ENCODE peak calls at places on chromosome 2, in four cellular contexts. M is HepG2, F is prostate gland, X is foreskin keratinocyte. P is an unnamed sample.

GRCh38 chr2:54665436-54665856 is 58.0 kb upstream of the EML6 start:
- DNase-seq in M (peak), F (no peak), X (no peak), P (no peak)

GRCh38 chr2:229610359-229610758 is 104.0 kb downstream of the DNER start:
- DNase-seq in M (no peak), F (no peak), X (no peak), P (no peak)

GRCh38 chr2:98901291-98901690 is 34.7 kb downstream of the CRACDL start:
- DNase-seq in M (no peak), F (no peak), X (no peak), P (no peak)

GRCh38 chr2:59034791-59035190 is 793.7 kb upstream of the FANCL start:
- DNase-seq in M (no peak), F (no peak), X (no peak), P (no peak)

GRCh38 chr2:184599054-184599874 is 935 bp downstream of the ZNF804A start:
- DNase-seq in M (no peak), F (no peak), X (no peak), P (no peak)

GRCh38 chr2:234914371-234915154 is 37.3 kb upstream of the SH3BP4 start:
- DNase-seq in M (peak), F (no peak), X (no peak), P (no peak)

GRCh38 chr2:10501521-10501961 is 53.4 kb upstream of the ODC1 start:
- DNase-seq in M (no peak), F (no peak), X (no peak), P (no peak)

GRCh38 chr2:64952896-64953482 is 36.2 kb upstream of the SLC1A4 start:
- DNase-seq in M (no peak), F (no peak), X (peak), P (peak)

GRCh38 chr2:111950241-111950640 is 51.8 kb downstream of the MERTK start:
- DNase-seq in M (no peak), F (no peak), X (no peak), P (no peak)

GRCh38 chr2:233823731-233824121 is 30.6 kb downstream of the HJURP start:
- DNase-seq in M (no peak), F (no peak), X (no peak), P (no peak)

GRCh38 chr2:88601302-88601701 is 26.0 kb downstream of the EIF2AK3 start:
- DNase-seq in M (no peak), F (no peak), X (no peak), P (no peak)

GRCh38 chr2:135245055-135245454 is 193.0 kb downstream of the RAB3GAP1 start:
- DNase-seq in M (peak), F (no peak), X (peak), P (peak)

GRCh38 chr2:158546412-158547144 is 89.8 kb downstream of the PKP4 start:
- DNase-seq in M (no peak), F (no peak), X (no peak), P (no peak)

GRCh38 chr2:158539176-158539895 is 82.6 kb downstream of the PKP4 start:
- DNase-seq in M (peak), F (peak), X (peak), P (peak)

GRCh38 chr2:158542577-158542976 is 85.8 kb downstream of the PKP4 start:
- DNase-seq in M (no peak), F (no peak), X (no peak), P (no peak)

GRCh38 chr2:158543957-158544356 is 87.2 kb downstream of the PKP4 start:
- DNase-seq in M (no peak), F (no peak), X (no peak), P (no peak)

GRCh38 chr2:158544998-158545397 is 88.2 kb downstream of the PKP4 start:
- DNase-seq in M (no peak), F (no peak), X (no peak), P (no peak)
- H3K27ac ChIP-seq in M (no peak), F (no peak), X (no peak), P (no peak)

DNA sequence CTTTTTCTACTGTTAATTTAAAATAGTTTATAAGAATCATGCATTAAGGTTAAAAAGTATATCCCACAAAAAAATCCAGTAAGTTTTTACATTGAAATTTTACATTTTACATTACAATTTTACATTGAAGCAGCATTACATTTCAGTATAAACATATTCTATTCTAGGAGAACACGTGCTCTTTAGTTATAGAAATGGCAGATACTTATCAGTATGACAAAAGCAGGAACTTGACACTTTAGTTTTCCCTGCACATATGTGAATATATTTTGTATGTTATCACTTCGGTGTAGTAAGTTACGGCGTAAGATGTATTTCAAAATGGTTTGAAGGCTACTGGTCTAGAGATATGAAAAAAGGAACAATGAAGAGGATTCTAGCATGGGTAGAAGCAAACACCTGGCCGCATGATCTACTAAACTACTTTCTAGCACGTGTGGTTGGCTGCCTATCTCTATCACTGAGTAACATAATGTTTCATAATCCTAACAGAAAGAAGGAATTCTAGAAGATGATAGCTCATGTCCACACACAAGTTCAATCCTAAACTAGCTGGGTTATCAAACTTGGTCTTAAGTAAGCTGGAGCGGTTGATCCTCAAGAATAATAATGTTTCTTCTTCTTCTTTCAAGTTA is 5.4 kb downstream of the IMMT start:
- DNase-seq in M (no peak), F (no peak), X (no peak), P (no peak)
- H3K27ac ChIP-seq in M (no peak), F (no peak), X (no peak), P (no peak)

DNA sequence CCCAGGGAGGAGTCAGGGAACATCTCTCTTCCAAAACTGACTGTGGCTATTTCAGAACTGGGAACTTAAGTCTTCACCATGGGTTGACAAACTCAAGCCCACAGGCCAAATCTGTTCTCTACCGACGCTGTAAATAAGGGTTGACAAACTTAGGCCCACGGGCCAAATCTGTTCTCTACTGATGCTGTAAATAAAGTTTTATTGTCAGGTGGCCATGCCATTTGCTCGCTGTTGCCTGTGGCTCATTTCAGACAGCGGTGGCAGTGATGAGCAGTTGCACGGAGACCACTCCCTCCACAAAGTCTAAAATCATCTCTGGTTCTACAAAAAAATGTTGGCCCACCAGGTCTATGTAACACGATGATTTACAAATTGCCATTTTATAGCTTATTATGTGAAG is 160.9 kb downstream of the MYT1L start:
- DNase-seq in M (no peak), F (no peak), X (no peak), P (no peak)
- H3K27ac ChIP-seq in M (no peak), F (no peak), X (no peak), P (no peak)

DNA sequence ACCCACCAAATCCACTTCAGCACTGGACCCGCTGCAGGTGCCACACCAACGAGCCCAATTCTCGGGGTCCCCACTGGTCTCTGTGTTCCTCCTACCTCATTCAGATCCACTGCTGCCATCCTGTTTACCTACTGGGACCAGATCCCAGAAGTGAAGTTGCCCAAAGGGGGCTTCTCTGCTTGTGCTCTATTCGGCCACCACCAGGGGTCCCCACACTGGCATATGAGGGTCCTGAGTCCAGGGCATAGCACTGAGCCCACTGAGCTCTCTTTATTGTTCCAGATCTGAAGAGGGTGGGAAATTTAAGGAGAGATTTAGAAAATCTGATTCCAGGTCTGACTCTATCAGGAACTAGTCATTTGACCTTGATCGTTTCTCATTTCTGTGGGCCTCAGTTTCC is 2.4 kb downstream of the GPR45 start:
- DNase-seq in M (peak), F (no peak), X (no peak), P (no peak)
- H3K27ac ChIP-seq in M (no peak), F (no peak), X (no peak), P (no peak)

GRCh38 chr2:74385396-74385795 is 5.3 kb upstream of the DCTN1 start:
- DNase-seq in M (no peak), F (no peak), X (no peak), P (no peak)
- H3K27ac ChIP-seq in M (no peak), F (peak), X (no peak), P (no peak)

GRCh38 chr2:45825001-45825651 is 173.7 kb downstream of the PRKCE start:
- DNase-seq in M (no peak), F (no peak), X (no peak), P (no peak)

GRCh38 chr2:45821558-45822271 is 170.2 kb downstream of the PRKCE start:
- DNase-seq in M (peak), F (peak), X (peak), P (peak)

GRCh38 chr2:45820048-45820447 is 168.6 kb downstream of the PRKCE start:
- DNase-seq in M (no peak), F (no peak), X (no peak), P (no peak)

GRCh38 chr2:45823723-45824206 is 172.3 kb downstream of the PRKCE start:
- DNase-seq in M (no peak), F (peak), X (peak), P (peak)

DNA sequence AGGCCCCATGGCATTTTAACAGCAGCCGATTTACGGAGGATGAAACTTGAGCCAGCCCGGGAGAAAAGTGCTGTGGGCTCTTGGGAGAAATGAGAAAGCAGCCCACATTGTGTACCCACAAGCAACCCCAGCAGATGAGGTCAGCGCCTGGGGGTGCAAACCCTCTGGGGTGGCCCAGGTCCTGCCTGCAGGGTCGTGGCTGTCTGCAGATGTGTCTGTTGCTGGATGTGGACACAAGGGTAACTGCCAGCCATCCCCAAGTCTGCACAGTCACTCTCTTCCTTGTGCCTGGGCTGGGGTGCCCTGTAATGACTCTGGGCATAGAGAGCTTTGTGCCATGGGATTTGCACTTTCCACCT is 170.8 kb downstream of the PRKCE start:
- DNase-seq in M (no peak), F (no peak), X (no peak), P (no peak)
- H3K27ac ChIP-seq in M (no peak), F (peak), X (no peak), P (peak)

GRCh38 chr2:85650456-85650855 is 17.5 kb downstream of the SFTPB start:
- DNase-seq in M (no peak), F (no peak), X (no peak), P (no peak)
- H3K27ac ChIP-seq in M (no peak), F (no peak), X (no peak), P (peak)

DNA sequence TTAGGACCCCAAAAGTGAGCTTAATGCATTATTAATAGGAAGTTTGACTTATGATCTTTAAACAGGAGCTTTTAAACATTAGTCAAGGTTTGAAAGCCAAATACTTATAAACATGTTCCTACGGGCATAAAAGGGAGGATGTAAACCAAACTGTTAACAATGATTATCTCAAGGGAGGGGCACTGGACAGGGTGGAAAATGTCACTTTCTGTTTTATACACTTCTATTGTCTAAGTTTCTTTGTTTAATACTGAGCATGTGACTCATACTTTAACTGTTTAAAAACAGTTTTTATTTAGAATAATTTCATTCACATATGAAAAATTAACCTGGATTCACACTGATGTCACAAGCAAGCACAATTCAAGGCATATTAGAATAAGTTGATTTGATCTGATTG is 18.3 kb upstream of the ITGA6 start:
- DNase-seq in M (no peak), F (no peak), X (no peak), P (peak)
- H3K27ac ChIP-seq in M (no peak), F (peak), X (peak), P (no peak)

GRCh38 chr2:26786207-26787023 is 559 bp downstream of the CENPA start:
- DNase-seq in M (no peak), F (no peak), X (no peak), P (peak)
- H3K27ac ChIP-seq in M (peak), F (no peak), X (peak), P (peak)